ENCODE peak calls at places on chromosomes 16 and 17, in four cellular contexts. J is A549, P is H1, K is suprapubic skin. R is an unnamed sample.

GRCh38 chr16:15642557-15643452 is at the start of gene MARF1:
- DNase-seq in J (peak), P (peak), K (peak), R (peak)

GRCh38 chr17:42050360-42051012 is at the start of gene C17orf113:
- DNase-seq in J (peak), P (peak), K (no peak), R (peak)

GRCh38 chr16:27106305-27106704 is 39.6 kb downstream of the C16orf82 start:
- DNase-seq in J (no peak), P (no peak), K (peak), R (no peak)

GRCh38 chr17:16286947-16287562 is 66.2 kb downstream of the CENPV start:
- DNase-seq in J (no peak), P (peak), K (no peak), R (peak)

GRCh38 chr16:77169650-77170236 is 21.2 kb upstream of the MON1B start:
- DNase-seq in J (peak), P (peak), K (no peak), R (no peak)

GRCh38 chr17:18253947-18254821 is 4.4 kb downstream of the FLII start:
- DNase-seq in J (no peak), P (no peak), K (no peak), R (no peak)

GRCh38 chr16:54655171-54655590 is 275.5 kb upstream of the IRX5 start:
- DNase-seq in J (no peak), P (peak), K (no peak), R (peak)

GRCh38 chr17:3036800-3037199 is 26.6 kb downstream of the OR1D5 start:
- DNase-seq in J (no peak), P (no peak), K (no peak), R (no peak)

GRCh38 chr17:57739402-57740224 is 5.5 kb downstream of the CCDC182 start:
- DNase-seq in J (peak), P (no peak), K (no peak), R (no peak)

GRCh38 chr16:48537909-48538745 is 71.9 kb downstream of the N4BP1 start:
- DNase-seq in J (no peak), P (peak), K (no peak), R (peak)

GRCh38 chr16:27378871-27379580 is 22.9 kb upstream of the IL21R start:
- DNase-seq in J (no peak), P (no peak), K (no peak), R (no peak)

GRCh38 chr17:17422217-17422610 is 54.6 kb upstream of the MED9 start:
- DNase-seq in J (no peak), P (no peak), K (no peak), R (no peak)

GRCh38 chr17:9844153-9844552 is 18.4 kb downstream of the GLP2R start:
- DNase-seq in J (no peak), P (no peak), K (no peak), R (no peak)

GRCh38 chr17:79696159-79696982 is 34.4 kb upstream of the ENPP7 start:
- DNase-seq in J (no peak), P (no peak), K (no peak), R (no peak)

GRCh38 chr17:14843086-14843795 is 421.9 kb downstream of the PMP22 start:
- DNase-seq in J (no peak), P (no peak), K (no peak), R (no peak)

GRCh38 chr17:43547659-43548256 is 1.6 kb upstream of the ETV4 start:
- DNase-seq in J (no peak), P (no peak), K (no peak), R (no peak)

GRCh38 chr17:43545383-43545632 is 832 bp downstream of the ETV4 start:
- DNase-seq in J (peak), P (peak), K (no peak), R (no peak)

GRCh38 chr17:43547189-43547550 is 1.0 kb upstream of the ETV4 start:
- DNase-seq in J (no peak), P (no peak), K (no peak), R (no peak)

GRCh38 chr17:43548689-43549379 is 2.7 kb upstream of the ETV4 start:
- DNase-seq in J (no peak), P (no peak), K (no peak), R (no peak)

DNA sequence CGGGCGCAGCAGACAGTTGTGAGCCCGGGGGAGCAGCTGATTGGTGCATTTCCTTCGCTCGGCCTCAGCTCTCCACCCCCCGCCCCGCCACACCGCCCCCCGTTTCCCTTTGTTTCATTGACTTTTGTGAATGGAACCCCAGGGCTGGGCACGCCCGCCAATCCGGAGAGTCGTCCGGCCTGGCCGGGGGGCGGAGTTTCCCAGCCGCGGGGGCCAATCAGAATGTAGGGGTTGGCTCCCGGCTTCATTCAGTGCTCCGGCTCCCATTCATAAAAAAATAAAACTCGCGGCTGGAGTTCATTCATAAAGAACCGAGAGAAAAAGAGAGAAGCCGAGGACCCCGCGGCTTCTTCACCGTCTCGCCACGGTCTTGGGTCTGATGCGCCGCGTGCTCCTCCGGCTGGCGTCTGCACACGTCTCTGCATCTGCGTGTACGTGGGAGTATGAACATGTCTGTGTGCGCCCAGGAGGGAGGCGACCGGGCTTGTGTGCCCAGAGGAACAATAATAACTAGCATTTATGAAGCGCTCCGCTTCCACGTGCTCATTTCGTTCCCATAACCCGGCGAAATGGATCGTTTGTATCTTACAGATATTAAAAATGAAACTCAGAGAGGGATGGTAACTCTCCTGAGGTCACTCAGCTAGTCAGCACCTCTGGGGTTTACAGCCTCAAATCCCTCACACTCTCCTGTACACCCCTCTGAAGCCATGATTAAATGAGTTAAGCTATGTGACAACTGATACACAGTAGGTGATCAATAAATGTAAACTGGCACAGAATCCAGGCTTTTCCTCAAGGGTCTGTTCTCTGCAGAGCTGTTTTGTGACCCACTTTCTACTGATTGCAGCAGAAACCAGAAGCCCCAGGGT is at the start of gene ETV4:
- DNase-seq in J (peak), P (peak), K (peak), R (peak)
- H3K27ac ChIP-seq in J (peak), P (peak), K (peak), R (no peak)

GRCh38 chr16:77273-77806 is 685 bp upstream of the MPG start:
- DNase-seq in J (peak), P (peak), K (no peak), R (peak)

GRCh38 chr16:77807-78443 is at the start of gene MPG:
- DNase-seq in J (peak), P (peak), K (peak), R (peak)

GRCh38 chr16:75580-76501 is 2.2 kb upstream of the MPG start:
- DNase-seq in J (no peak), P (no peak), K (peak), R (peak)

GRCh38 chr16:78444-79145 is 570 bp downstream of the MPG start:
- DNase-seq in J (peak), P (no peak), K (no peak), R (peak)

GRCh38 chr16:76535-77272 is 1.3 kb upstream of the MPG start:
- DNase-seq in J (peak), P (no peak), K (no peak), R (peak)
- TF ChIP-seq EP300 in J (no peak), P (no peak), K (no peak), R (no peak)

GRCh38 chr17:62380253-62380652 is at the start of gene EFCAB3:
- DNase-seq in J (no peak), P (no peak), K (no peak), R (no peak)

GRCh38 chr17:62381561-62381960 is 1.2 kb downstream of the EFCAB3 start:
- DNase-seq in J (no peak), P (no peak), K (no peak), R (no peak)
- TF ChIP-seq POLR2A in J (no peak), P (no peak), K (no peak), R (no peak)

GRCh38 chr17:30565073-30565935 is 88.1 kb downstream of the GOSR1 start:
- DNase-seq in J (no peak), P (no peak), K (no peak), R (no peak)
- H3K27ac ChIP-seq in J (no peak), P (no peak), K (no peak), R (no peak)

DNA sequence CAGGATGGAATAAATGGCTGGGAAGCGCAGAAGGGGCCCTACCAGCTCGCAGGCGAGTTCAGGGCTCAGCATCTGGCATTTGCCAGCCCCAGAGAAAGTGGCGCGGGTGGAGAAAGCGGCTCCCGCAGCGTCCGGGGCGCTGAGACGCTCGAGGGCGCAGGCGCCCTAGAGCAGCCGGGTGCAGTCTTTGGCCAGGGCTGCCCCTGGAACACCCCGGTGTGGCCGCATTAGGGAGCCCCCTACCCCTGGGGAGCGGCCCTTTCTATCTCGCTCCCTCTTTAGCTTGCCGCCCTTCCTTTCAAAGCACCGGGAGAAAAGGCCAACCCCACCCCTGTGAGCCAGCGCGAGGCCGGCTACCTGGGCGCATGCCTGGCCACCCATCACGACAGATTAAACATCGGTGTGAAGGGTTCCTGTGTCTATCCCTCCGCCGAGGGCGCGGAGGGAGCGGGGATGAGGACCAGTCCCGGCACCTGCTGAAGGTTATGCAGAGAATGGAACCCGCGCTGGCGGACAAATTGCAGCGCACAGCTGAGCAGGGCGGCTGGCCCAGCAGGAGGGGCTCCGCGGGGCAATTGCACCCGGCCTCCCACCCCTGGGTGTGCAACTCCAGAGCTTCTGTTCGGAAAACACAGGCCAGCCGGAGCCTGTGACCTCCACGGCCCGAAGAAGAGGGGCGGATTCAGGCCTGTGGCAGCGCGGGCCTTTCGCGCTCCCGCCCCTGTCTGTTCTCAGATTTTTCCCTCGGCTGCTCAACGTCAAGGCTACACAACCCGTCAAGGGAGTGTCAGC is 15.6 kb upstream of the FOXF1 start:
- DNase-seq in J (no peak), P (peak), K (no peak), R (no peak)
- TF ChIP-seq EP300 in J (no peak), P (no peak), K (peak), R (no peak)

GRCh38 chr17:39151680-39152058 is 232 bp upstream of the PLXDC1 start:
- DNase-seq in J (no peak), P (peak), K (no peak), R (no peak)

GRCh38 chr17:39152134-39152884 is 872 bp upstream of the PLXDC1 start:
- DNase-seq in J (peak), P (peak), K (no peak), R (peak)

GRCh38 chr17:39147221-39148185 is 3.9 kb downstream of the PLXDC1 start:
- DNase-seq in J (no peak), P (no peak), K (no peak), R (no peak)

GRCh38 chr17:39150795-39151679 is at the start of gene PLXDC1:
- DNase-seq in J (no peak), P (peak), K (no peak), R (no peak)

GRCh38 chr17:39150104-39150634 is 1.3 kb downstream of the PLXDC1 start:
- DNase-seq in J (no peak), P (no peak), K (no peak), R (no peak)
- TF ChIP-seq POLR2A in J (no peak), P (no peak), K (no peak), R (no peak)

DNA sequence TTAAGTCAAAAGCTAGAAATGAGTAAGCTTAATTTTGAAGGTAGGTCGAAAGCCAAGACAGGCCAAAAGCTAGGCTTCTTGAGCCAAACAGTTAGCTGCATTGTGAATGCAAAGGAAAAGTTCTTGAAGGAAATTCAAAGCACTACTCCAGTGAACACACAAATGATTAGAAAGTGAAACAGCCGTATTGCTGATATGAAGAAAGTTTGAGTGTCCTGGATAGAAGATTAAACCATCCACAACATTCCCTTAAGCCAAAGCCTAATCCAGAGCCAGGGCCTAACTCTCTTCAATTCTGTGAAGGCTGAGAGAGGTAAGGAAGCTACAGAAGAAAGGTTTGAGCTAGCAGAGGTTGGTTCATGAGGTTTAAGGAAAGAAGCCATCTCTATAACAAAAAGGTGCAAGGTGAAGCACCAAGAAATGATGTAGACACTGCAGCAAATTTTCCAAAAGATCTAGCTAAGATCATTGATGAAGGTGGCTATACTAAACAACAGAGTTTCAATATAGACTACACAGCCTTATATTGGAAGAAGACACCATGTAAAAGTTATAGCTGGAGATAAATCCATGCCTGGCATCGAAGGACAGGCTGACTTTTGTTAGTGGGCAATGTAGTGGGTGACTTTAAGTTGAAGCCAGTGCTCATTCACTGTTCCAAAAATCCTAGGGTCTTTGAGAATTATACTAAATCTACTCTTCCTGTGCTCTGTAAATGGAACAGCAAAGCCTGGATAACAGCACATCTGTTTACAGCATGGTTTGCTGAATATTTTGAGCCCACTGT is 26.2 kb downstream of the HLF start:
- DNase-seq in J (no peak), P (no peak), K (no peak), R (no peak)
- H3K27ac ChIP-seq in J (peak), P (no peak), K (no peak), R (no peak)

GRCh38 chr16:79601978-79602609 is 1.6 kb upstream of the MAF start:
- DNase-seq in J (peak), P (peak), K (peak), R (peak)
- TF ChIP-seq EP300 in J (no peak), P (no peak), K (no peak), R (no peak)

GRCh38 chr17:76265624-76266243 is 586 bp downstream of the UBALD2 start:
- DNase-seq in J (no peak), P (peak), K (no peak), R (peak)
- TF ChIP-seq POLR2A in J (no peak), P (no peak), K (no peak), R (no peak)

DNA sequence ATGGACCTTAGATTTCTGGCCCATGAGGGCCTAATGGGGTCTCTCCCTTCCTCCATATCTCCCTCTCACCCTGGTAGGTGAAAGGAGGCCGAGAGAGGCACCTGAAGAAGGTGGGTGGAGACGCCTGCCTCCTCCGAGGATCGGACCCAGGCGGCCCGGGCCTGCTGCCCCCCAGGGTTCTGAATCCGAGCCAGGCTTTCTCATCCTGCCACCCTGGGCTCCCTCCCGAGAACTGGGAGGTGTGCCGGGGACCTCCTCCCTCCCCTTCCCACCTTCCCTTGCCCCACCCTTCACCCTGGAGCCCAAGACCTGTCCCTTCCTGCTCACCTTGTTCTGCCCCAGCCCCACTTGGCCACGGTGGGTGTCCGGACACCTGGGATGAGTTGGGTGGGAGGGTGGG is 5.0 kb downstream of the FBXL19 start:
- DNase-seq in J (no peak), P (no peak), K (no peak), R (no peak)
- H3K27ac ChIP-seq in J (no peak), P (no peak), K (no peak), R (no peak)

R was measured in ovary.